ENCODE peak calls at places on chromosome 19, in nine cellular contexts. E is GM23338; S is naive thymus-derived CD4-positive, alpha-beta T cell; G is neural progenitor cell; L is effector memory CD4-positive, alpha-beta T cell; V is lung; M is psoas muscle; N is IMR-90; Q is mesendoderm. R is an unnamed sample. For H3K4me1, the result is how much of the 10 kb centered on the place peaks cover.

GRCh38 chr19:51651216-51651846 is 4.7 kb upstream of the SIGLEC14 start:
- DNase-seq in E (no peak), S (no peak), G (no peak), L (no peak), V (peak), M (no peak), N (no peak), Q (no peak), R (no peak)

GRCh38 chr19:6023936-6024335 is 46.0 kb upstream of the RANBP3 start:
- DNase-seq in E (no peak), S (no peak), G (no peak), L (no peak), V (no peak), M (no peak), N (no peak), Q (no peak), R (no peak)

GRCh38 chr19:6161271-6161850 is 25.9 kb downstream of the ACSBG2 start:
- DNase-seq in E (peak), S (peak), G (peak), L (peak), V (peak), M (peak), N (no peak), Q (peak), R (peak)

GRCh38 chr19:30446844-30447243 is 74.7 kb downstream of the ZNF536 start:
- DNase-seq in E (no peak), S (no peak), G (no peak), L (no peak), V (no peak), M (no peak), N (no peak), Q (peak), R (no peak)

GRCh38 chr19:16296713-16297112 is 27.9 kb upstream of the KLF2 start:
- DNase-seq in E (no peak), S (no peak), G (no peak), L (no peak), V (no peak), M (no peak), N (no peak), Q (no peak), R (no peak)

GRCh38 chr19:19142347-19142746 is 4.1 kb upstream of the TMEM161A start:
- DNase-seq in E (no peak), S (no peak), G (no peak), L (no peak), V (no peak), M (no peak), N (no peak), Q (no peak), R (no peak)

GRCh38 chr19:35557539-35558399 is 5.7 kb downstream of the ATP4A start:
- DNase-seq in E (peak), S (no peak), G (peak), L (peak), V (peak), M (peak), N (peak), Q (peak), R (peak)

GRCh38 chr19:5436101-5436947 is 18.9 kb upstream of the ZNRF4 start:
- DNase-seq in E (peak), S (no peak), G (peak), L (no peak), V (no peak), M (no peak), N (peak), Q (peak), R (no peak)

GRCh38 chr19:52343548-52343947 is 7.5 kb downstream of the ZNF610 start:
- DNase-seq in E (peak), S (no peak), G (peak), L (peak), V (peak), M (peak), N (peak), Q (peak), R (peak)

GRCh38 chr19:57583521-57584416 is at the start of gene ZIK1:
- DNase-seq in E (peak), S (peak), G (peak), L (peak), V (peak), M (peak), N (peak), Q (peak), R (peak)

GRCh38 chr19:11984986-11985385 is 20.1 kb downstream of the ZNF763 start:
- DNase-seq in E (peak), S (no peak), G (peak), L (no peak), V (no peak), M (no peak), N (no peak), Q (peak), R (no peak)

GRCh38 chr19:12639901-12640613 is 26.5 kb downstream of the MAN2B1 start:
- DNase-seq in E (peak), S (peak), G (peak), L (peak), V (peak), M (peak), N (peak), Q (peak), R (peak)

GRCh38 chr19:33373701-33374405 is at the start of gene CEBPG:
- DNase-seq in E (peak), S (no peak), G (peak), L (peak), V (peak), M (peak), N (peak), Q (no peak), R (peak)

GRCh38 chr19:954672-955494 is 29.0 kb downstream of the ARID3A start:
- DNase-seq in E (no peak), S (no peak), G (peak), L (no peak), V (no peak), M (no peak), N (no peak), Q (peak), R (no peak)

GRCh38 chr19:22604571-22605274 is 29.4 kb upstream of the ZNF492 start:
- DNase-seq in E (no peak), S (no peak), G (no peak), L (no peak), V (no peak), M (no peak), N (no peak), Q (no peak), R (no peak)

GRCh38 chr19:15248648-15249559 is 16.7 kb upstream of the EPHX3 start:
- DNase-seq in E (no peak), S (no peak), G (no peak), L (no peak), V (peak), M (peak), N (peak), Q (no peak), R (peak)

GRCh38 chr19:50657222-50657669 is 8.0 kb downstream of the C19orf81 start:
- DNase-seq in E (no peak), S (no peak), G (no peak), L (no peak), V (no peak), M (no peak), N (no peak), Q (no peak), R (no peak)

GRCh38 chr19:31350033-31350692 is 927 bp upstream of the TSHZ3 start:
- DNase-seq in E (no peak), S (no peak), G (peak), L (no peak), V (no peak), M (peak), N (no peak), Q (no peak), R (peak)

GRCh38 chr19:44942067-44942571 is at the start of gene APOC4:
- DNase-seq in E (no peak), S (no peak), G (no peak), L (no peak), V (no peak), M (no peak), N (no peak), Q (no peak), R (no peak)

GRCh38 chr19:28472111-28472510 is 740.8 kb downstream of the UQCRFS1 start:
- DNase-seq in E (no peak), S (no peak), G (no peak), L (no peak), V (no peak), M (no peak), N (no peak), Q (no peak), R (no peak)

GRCh38 chr19:45217193-45217956 is 27.8 kb downstream of the EXOC3L2 start:
- DNase-seq in E (peak), S (no peak), G (peak), L (no peak), V (no peak), M (no peak), N (no peak), Q (no peak), R (no peak)

GRCh38 chr19:1259206-1259872 is 9.8 kb upstream of the CIRBP start:
- DNase-seq in E (peak), S (peak), G (peak), L (peak), V (peak), M (peak), N (peak), Q (peak), R (peak)

DNA sequence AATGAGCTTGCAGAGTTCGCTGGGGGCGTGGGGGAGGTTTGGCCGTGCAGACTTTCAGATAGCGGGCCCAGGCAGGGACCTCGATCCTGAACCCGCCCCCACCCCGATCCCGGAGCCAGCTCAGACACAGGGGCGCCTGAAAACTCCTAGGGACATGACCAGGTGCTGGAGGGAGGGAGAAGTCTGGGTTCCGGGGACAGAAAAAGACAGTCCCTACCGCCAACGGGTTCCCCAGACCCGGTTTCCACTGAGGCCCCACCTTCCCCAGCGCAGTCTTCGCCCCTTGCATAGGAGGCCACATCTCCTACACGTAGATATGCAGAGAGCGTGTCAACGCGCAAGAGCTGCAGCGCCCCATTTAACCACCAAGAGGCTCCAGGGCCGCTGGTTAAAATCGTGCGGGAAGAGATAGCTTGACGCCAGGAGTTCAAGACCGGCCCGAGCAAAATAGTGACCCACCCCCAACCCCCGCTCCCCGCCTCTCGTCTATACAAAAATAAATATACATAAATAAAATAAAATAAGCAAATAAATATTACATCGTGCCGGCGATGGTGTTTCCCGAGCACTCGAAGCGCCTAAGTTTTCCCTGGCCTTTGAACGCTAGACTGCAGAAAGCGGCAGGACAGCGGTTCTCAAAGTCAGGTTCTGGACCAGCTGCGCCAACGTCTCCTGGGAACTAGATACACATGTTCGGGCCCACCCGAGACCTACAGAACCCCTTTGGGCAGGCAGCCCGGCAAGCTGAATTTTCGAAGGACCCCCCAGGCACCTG is 8.3 kb downstream of the CCDC8 start:
- DNase-seq in E (peak), S (no peak), G (peak), L (no peak), V (no peak), M (no peak), N (no peak), Q (peak), R (no peak)
- H3K4me3 ChIP-seq in E (peak), S (peak), G (peak), L (no peak), V (no peak), M (peak), N (no peak), Q (no peak), R (peak)

GRCh38 chr19:2341987-2342386 is 13.5 kb downstream of the SPPL2B start:
- DNase-seq in E (no peak), S (no peak), G (no peak), L (no peak), V (no peak), M (no peak), N (no peak), Q (no peak), R (no peak)

GRCh38 chr19:2338751-2339643 is 10.5 kb downstream of the SPPL2B start:
- DNase-seq in E (no peak), S (no peak), G (no peak), L (no peak), V (no peak), M (no peak), N (no peak), Q (no peak), R (no peak)

GRCh38 chr19:2341247-2341705 is 12.8 kb downstream of the SPPL2B start:
- DNase-seq in E (no peak), S (no peak), G (no peak), L (no peak), V (no peak), M (no peak), N (no peak), Q (no peak), R (no peak)

GRCh38 chr19:2339644-2340310 is 11.3 kb downstream of the SPPL2B start:
- DNase-seq in E (no peak), S (no peak), G (no peak), L (no peak), V (no peak), M (no peak), N (no peak), Q (no peak), R (no peak)

DNA sequence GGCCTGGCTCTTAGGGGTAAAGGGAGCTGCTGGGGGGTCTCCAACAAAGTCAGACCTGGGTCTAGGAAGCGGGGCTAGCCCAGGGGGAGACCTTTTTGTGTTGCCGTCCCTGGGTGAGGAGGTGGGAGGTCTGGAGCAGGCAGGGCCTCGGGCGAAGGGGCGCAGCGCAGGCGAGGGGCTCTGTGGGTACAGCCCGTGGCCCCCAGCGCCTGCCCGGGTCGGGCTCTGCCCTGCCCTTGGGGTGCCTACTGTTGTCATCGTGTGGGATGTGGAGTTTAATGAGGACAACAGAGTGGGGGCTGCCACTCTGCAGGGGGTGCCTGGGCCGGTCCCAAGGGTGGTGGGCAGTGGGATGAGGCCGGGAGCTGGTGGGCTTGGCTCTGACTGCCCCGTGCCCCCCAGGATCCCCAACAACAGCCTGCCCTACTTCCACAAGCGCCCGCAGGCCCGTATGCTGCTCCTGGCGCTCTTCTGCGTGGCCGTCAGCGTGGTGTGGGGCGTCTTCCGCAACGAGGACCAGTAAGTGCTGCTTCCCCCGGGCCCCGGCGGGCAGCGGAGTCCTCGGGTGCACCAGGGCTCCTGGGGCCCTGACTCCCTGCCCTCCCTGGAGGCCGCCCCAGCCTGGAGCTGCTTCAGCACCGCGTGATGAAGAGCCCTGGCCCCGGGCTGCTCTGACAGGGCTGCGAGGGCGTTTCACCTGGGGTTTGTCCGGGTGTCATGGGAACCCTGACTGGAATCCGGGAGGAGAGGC is 12.2 kb downstream of the SPPL2B start:
- DNase-seq in E (no peak), S (no peak), G (no peak), L (no peak), V (no peak), M (no peak), N (no peak), Q (no peak), R (no peak)
- H3K4me1 ChIP-seq in E (under half), S (under half), G (under half), L (under half), V (under half), M (under half), N (under half), Q (under half), R (under half)

GRCh38 chr19:41422955-41423354 is 4.2 kb downstream of the B3GNT8 start:
- DNase-seq in E (no peak), S (no peak), G (no peak), L (no peak), V (no peak), M (no peak), N (no peak), Q (no peak), R (no peak)
- H3K27ac ChIP-seq in E (no peak), S (no peak), G (no peak), L (no peak), V (no peak), M (no peak), N (no peak), Q (no peak), R (no peak)

DNA sequence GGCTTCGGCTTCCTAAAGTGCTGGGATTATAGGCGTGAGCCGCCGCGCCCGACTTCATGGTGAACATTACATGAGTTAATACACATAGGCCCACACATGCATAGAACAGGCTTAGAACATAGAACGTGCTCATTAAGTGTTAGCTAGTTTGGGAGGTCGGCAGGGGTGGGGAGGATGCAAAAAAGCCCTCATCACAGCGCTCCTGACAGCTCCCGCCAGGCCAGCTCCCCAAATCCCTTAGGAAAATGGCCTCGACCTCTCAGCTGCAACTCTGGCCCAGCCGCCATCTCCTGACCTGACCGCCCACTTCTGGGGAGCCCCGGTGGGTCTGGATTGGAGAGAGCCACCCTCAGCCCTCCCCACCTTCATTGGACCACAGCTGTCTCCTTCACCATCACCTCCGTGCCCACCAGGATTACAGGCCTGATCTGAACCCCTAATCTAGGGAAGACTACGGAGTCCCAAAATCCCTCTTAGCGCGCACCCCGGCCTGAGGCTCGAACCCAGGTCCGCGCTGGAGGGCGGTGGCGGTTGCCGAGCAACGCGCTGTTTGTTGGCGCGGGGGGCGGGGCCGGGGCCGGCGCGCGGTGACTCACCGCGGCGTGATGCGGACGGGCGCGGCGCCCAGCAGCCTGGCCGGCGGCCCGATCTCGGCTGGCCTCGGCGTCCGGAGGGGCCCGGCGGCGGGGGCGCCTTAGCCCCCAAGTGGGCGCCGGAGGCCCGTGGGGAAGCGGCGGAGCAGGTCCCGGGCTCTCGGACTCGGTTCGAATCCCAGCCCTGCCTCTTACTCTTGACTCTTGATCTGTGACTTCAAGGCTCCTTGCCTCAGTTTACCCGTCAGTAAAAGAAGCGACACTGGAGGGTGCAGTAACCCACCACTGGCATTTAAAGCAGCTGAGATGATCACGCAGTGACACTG is 26.7 kb upstream of the NANOS3 start:
- DNase-seq in E (peak), S (peak), G (peak), L (peak), V (peak), M (peak), N (peak), Q (peak), R (peak)
- H3K4me3 ChIP-seq in E (peak), S (no peak), G (peak), L (peak), V (no peak), M (peak), N (peak), Q (no peak), R (peak)

GRCh38 chr19:42203700-42204099 is 13.8 kb downstream of the DEDD2 start:
- DNase-seq in E (no peak), S (no peak), G (no peak), L (no peak), V (no peak), M (no peak), N (no peak), Q (no peak), R (no peak)

GRCh38 chr19:42202290-42202867 is 15.1 kb downstream of the DEDD2 start:
- DNase-seq in E (no peak), S (no peak), G (no peak), L (no peak), V (no peak), M (no peak), N (no peak), Q (no peak), R (no peak)

GRCh38 chr19:42199440-42200115 is 17.9 kb downstream of the DEDD2 start:
- DNase-seq in E (peak), S (no peak), G (no peak), L (peak), V (peak), M (peak), N (no peak), Q (peak), R (peak)

GRCh38 chr19:42200116-42200740 is 17.2 kb downstream of the DEDD2 start:
- DNase-seq in E (no peak), S (no peak), G (no peak), L (no peak), V (no peak), M (no peak), N (no peak), Q (no peak), R (no peak)

DNA sequence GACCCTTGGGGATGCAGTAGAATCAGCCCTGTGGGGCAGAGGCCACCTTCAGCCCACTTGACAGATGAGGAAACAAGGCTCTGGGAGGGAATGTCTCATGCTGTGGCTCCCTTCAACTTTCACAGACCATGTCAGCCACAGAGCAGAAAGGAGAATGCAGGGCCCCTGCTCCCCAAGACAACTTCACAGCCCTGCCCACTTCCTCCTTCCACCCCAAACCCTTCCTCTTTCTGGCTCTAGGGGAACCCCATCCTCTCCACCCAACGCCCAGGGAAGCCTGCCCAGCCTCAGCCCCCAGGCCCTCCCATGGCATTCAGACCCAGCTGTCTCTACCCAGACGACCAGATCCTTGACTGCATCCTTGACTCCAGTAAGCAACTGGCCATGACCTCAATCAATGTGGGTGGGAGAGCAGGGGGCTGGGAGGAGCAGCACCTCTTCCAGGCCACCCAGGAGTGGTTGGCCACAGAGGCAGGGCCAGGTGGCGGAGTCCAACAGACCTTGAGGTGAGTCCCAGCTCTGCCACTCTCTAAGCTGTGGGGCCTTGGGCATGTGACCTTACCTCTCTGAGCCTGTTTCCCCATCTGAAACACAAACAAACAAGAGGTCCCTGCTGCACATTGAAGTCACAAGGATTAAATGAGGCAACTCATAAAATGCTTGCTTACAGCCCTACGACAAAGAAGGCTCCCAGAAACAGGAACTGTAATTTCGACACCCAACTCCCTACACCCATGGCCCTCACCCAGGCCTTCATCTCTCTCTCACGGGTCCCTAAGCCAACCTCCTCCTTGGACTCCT is 15.8 kb downstream of the DEDD2 start:
- DNase-seq in E (no peak), S (no peak), G (no peak), L (peak), V (peak), M (no peak), N (no peak), Q (no peak), R (no peak)
- H3K4me1 ChIP-seq in E (under half), S (half or more), G (under half), L (half or more), V (under half), M (under half), N (under half), Q (under half), R (under half)

R was measured in heart right ventricle.